ENCODE peak calls at places on chromosomes 1 and 21, in eight cellular contexts. One of them, this sample, is unnamed.

GRCh38 chr1:115067460-115067859 is 21.8 kb downstream of the TSPAN2 start:
- DNase-seq in esophagus squamous epithelium: no peak
- DNase-seq in K562: no peak
- DNase-seq in IMR-90: peak; percentile 16
- DNase-seq in thoracic aorta: no peak
- DNase-seq in ovary: no peak
- DNase-seq in esophagus muscularis mucosa: no peak
- DNase-seq in OCI-LY7: no peak
- DNase-seq in this sample: no peak

GRCh38 chr1:44120398-44120949 is 1.9 kb downstream of the KLF17 start:
- DNase-seq in esophagus squamous epithelium: no peak
- DNase-seq in K562: no peak
- DNase-seq in IMR-90: no peak
- DNase-seq in thoracic aorta: no peak
- DNase-seq in ovary: no peak
- DNase-seq in esophagus muscularis mucosa: peak; percentile 66
- DNase-seq in OCI-LY7: no peak
- DNase-seq in this sample: no peak

GRCh38 chr21:42040411-42041180 is 30.4 kb upstream of the ZBTB21 start:
- DNase-seq in esophagus squamous epithelium: no peak
- DNase-seq in K562: no peak
- DNase-seq in IMR-90: peak; percentile 100
- DNase-seq in thoracic aorta: peak; percentile 42
- DNase-seq in ovary: peak; percentile 56
- DNase-seq in esophagus muscularis mucosa: no peak
- DNase-seq in OCI-LY7: no peak
- DNase-seq in this sample: no peak

GRCh38 chr1:4768553-4768952 is 114.1 kb downstream of the AJAP1 start:
- DNase-seq in esophagus squamous epithelium: no peak
- DNase-seq in K562: peak; percentile 21
- DNase-seq in IMR-90: no peak
- DNase-seq in thoracic aorta: no peak
- DNase-seq in ovary: no peak
- DNase-seq in esophagus muscularis mucosa: no peak
- DNase-seq in OCI-LY7: no peak
- DNase-seq in this sample: peak; percentile 10

GRCh38 chr1:18535391-18536210 is 54.9 kb downstream of the KLHDC7A start:
- DNase-seq in esophagus squamous epithelium: no peak
- DNase-seq in K562: no peak
- DNase-seq in IMR-90: no peak
- DNase-seq in thoracic aorta: no peak
- DNase-seq in ovary: no peak
- DNase-seq in esophagus muscularis mucosa: peak; percentile 60
- DNase-seq in OCI-LY7: no peak
- DNase-seq in this sample: peak; percentile 66

GRCh38 chr1:178238722-178239510 is 145.0 kb downstream of the RASAL2 start:
- DNase-seq in esophagus squamous epithelium: no peak
- DNase-seq in K562: no peak
- DNase-seq in IMR-90: peak; percentile 98
- DNase-seq in thoracic aorta: no peak
- DNase-seq in ovary: no peak
- DNase-seq in esophagus muscularis mucosa: no peak
- DNase-seq in OCI-LY7: no peak
- DNase-seq in this sample: no peak

GRCh38 chr1:108007531-108007930 is 42.6 kb upstream of the VAV3 start:
- DNase-seq in esophagus squamous epithelium: no peak
- DNase-seq in K562: no peak
- DNase-seq in IMR-90: no peak
- DNase-seq in thoracic aorta: no peak
- DNase-seq in ovary: no peak
- DNase-seq in esophagus muscularis mucosa: peak; percentile 14
- DNase-seq in OCI-LY7: no peak
- DNase-seq in this sample: no peak

GRCh38 chr1:2864203-2864905 is 62.9 kb upstream of the TTC34 start:
- DNase-seq in esophagus squamous epithelium: no peak
- DNase-seq in K562: no peak
- DNase-seq in IMR-90: no peak
- DNase-seq in thoracic aorta: no peak
- DNase-seq in ovary: no peak
- DNase-seq in esophagus muscularis mucosa: no peak
- DNase-seq in OCI-LY7: no peak
- DNase-seq in this sample: no peak

GRCh38 chr21:29904359-29905282 is 35.2 kb downstream of the GRIK1 start:
- DNase-seq in esophagus squamous epithelium: no peak
- DNase-seq in K562: no peak
- DNase-seq in IMR-90: no peak
- DNase-seq in thoracic aorta: no peak
- DNase-seq in ovary: no peak
- DNase-seq in esophagus muscularis mucosa: no peak
- DNase-seq in OCI-LY7: no peak
- DNase-seq in this sample: peak; percentile 13

GRCh38 chr1:87435484-87435883 is 106.8 kb downstream of the LMO4 start:
- DNase-seq in esophagus squamous epithelium: no peak
- DNase-seq in K562: peak; percentile 65
- DNase-seq in IMR-90: no peak
- DNase-seq in thoracic aorta: no peak
- DNase-seq in ovary: peak; percentile 18
- DNase-seq in esophagus muscularis mucosa: no peak
- DNase-seq in OCI-LY7: no peak
- DNase-seq in this sample: no peak

GRCh38 chr1:86757272-86757984 is 53.1 kb downstream of the SH3GLB1 start:
- DNase-seq in esophagus squamous epithelium: no peak
- DNase-seq in K562: no peak
- DNase-seq in IMR-90: peak; percentile 45
- DNase-seq in thoracic aorta: no peak
- DNase-seq in ovary: no peak
- DNase-seq in esophagus muscularis mucosa: no peak
- DNase-seq in OCI-LY7: no peak
- DNase-seq in this sample: no peak

GRCh38 chr1:95309031-95309459 is 75.0 kb downstream of the RWDD3 start:
- DNase-seq in esophagus squamous epithelium: no peak
- DNase-seq in K562: peak; percentile 51
- DNase-seq in IMR-90: peak; percentile 21
- DNase-seq in thoracic aorta: no peak
- DNase-seq in ovary: no peak
- DNase-seq in esophagus muscularis mucosa: no peak
- DNase-seq in OCI-LY7: peak; percentile 4
- DNase-seq in this sample: peak; percentile 51

GRCh38 chr1:156693858-156694562 is 11.4 kb downstream of the CRABP2 start:
- DNase-seq in esophagus squamous epithelium: no peak
- DNase-seq in K562: peak; percentile 87
- DNase-seq in IMR-90: no peak
- DNase-seq in thoracic aorta: no peak
- DNase-seq in ovary: no peak
- DNase-seq in esophagus muscularis mucosa: no peak
- DNase-seq in OCI-LY7: no peak
- DNase-seq in this sample: peak; percentile 70

GRCh38 chr1:181062800-181063428 is 25.6 kb upstream of the IER5 start:
- DNase-seq in esophagus squamous epithelium: no peak
- DNase-seq in K562: no peak
- DNase-seq in IMR-90: peak; percentile 66
- DNase-seq in thoracic aorta: no peak
- DNase-seq in ovary: no peak
- DNase-seq in esophagus muscularis mucosa: no peak
- DNase-seq in OCI-LY7: no peak
- DNase-seq in this sample: peak; percentile 30

GRCh38 chr1:160206421-160207117 is 1.4 kb downstream of the PEA15 start:
- DNase-seq in esophagus squamous epithelium: no peak
- DNase-seq in K562: no peak
- DNase-seq in IMR-90: peak; percentile 90
- DNase-seq in thoracic aorta: no peak
- DNase-seq in ovary: no peak
- DNase-seq in esophagus muscularis mucosa: no peak
- DNase-seq in OCI-LY7: peak; percentile 32
- DNase-seq in this sample: no peak

GRCh38 chr1:204630460-204630905 is 55.1 kb downstream of the LRRN2 start:
- DNase-seq in esophagus squamous epithelium: no peak
- DNase-seq in K562: peak; percentile 36
- DNase-seq in IMR-90: no peak
- DNase-seq in thoracic aorta: no peak
- DNase-seq in ovary: no peak
- DNase-seq in esophagus muscularis mucosa: no peak
- DNase-seq in OCI-LY7: no peak
- DNase-seq in this sample: no peak

GRCh38 chr1:236016083-236016482 is 48.8 kb downstream of the NID1 start:
- DNase-seq in esophagus squamous epithelium: no peak
- DNase-seq in K562: no peak
- DNase-seq in IMR-90: peak; percentile 14
- DNase-seq in thoracic aorta: no peak
- DNase-seq in ovary: peak; percentile 92
- DNase-seq in esophagus muscularis mucosa: no peak
- DNase-seq in OCI-LY7: no peak
- DNase-seq in this sample: no peak

GRCh38 chr1:236018885-236019453 is 45.9 kb downstream of the NID1 start:
- DNase-seq in esophagus squamous epithelium: no peak
- DNase-seq in K562: no peak
- DNase-seq in IMR-90: peak; percentile 36
- DNase-seq in thoracic aorta: no peak
- DNase-seq in ovary: peak; percentile 92
- DNase-seq in esophagus muscularis mucosa: peak; percentile 95
- DNase-seq in OCI-LY7: no peak
- DNase-seq in this sample: no peak

GRCh38 chr1:236016782-236017400 is 48.0 kb downstream of the NID1 start:
- DNase-seq in esophagus squamous epithelium: no peak
- DNase-seq in K562: no peak
- DNase-seq in IMR-90: peak; percentile 52
- DNase-seq in thoracic aorta: no peak
- DNase-seq in ovary: no peak
- DNase-seq in esophagus muscularis mucosa: no peak
- DNase-seq in OCI-LY7: no peak
- DNase-seq in this sample: no peak

GRCh38 chr1:236013330-236013729 is 51.6 kb downstream of the NID1 start:
- DNase-seq in esophagus squamous epithelium: no peak
- DNase-seq in K562: no peak
- DNase-seq in IMR-90: no peak
- DNase-seq in thoracic aorta: no peak
- DNase-seq in ovary: no peak
- DNase-seq in esophagus muscularis mucosa: no peak
- DNase-seq in OCI-LY7: no peak
- DNase-seq in this sample: no peak

DNA sequence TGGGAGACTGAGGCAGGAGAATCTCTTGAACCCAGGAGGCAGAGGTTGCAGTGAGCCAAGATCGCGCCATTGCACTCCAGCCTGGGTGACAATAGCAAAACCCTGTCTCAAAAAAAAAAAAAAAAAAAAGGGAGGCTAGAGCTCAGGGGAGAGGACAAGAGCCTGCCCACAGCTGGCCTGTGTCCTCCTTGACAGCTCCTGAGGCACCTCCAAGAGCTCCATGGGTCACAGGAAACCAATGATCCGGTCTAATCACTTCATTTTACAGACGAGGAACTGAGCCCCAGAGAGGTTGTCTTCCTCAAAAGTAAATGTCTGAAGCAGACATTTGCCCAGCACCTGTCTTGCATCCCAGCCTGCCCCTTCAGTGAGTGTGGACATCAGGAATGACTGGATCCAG is 49.4 kb downstream of the NID1 start:
- DNase-seq in esophagus squamous epithelium: no peak
- DNase-seq in K562: no peak
- DNase-seq in IMR-90: no peak
- DNase-seq in thoracic aorta: no peak
- DNase-seq in ovary: peak; percentile 50
- DNase-seq in esophagus muscularis mucosa: no peak
- DNase-seq in OCI-LY7: no peak
- DNase-seq in this sample: no peak
- H3K36me3 ChIP-seq in esophagus squamous epithelium: peaks cover 21% of the 10 kb centered on the region
- H3K36me3 ChIP-seq in K562: no peaks in the 10 kb centered on the region
- H3K36me3 ChIP-seq in IMR-90: peaks cover 28% of the 10 kb centered on the region
- H3K36me3 ChIP-seq in thoracic aorta: peaks cover 17% of the 10 kb centered on the region
- H3K36me3 ChIP-seq in ovary: no peaks in the 10 kb centered on the region
- H3K36me3 ChIP-seq in esophagus muscularis mucosa: peaks cover 99% of the 10 kb centered on the region
- H3K36me3 ChIP-seq in OCI-LY7: no peaks in the 10 kb centered on the region
- H3K36me3 ChIP-seq in this sample: no peaks in the 10 kb centered on the region

DNA sequence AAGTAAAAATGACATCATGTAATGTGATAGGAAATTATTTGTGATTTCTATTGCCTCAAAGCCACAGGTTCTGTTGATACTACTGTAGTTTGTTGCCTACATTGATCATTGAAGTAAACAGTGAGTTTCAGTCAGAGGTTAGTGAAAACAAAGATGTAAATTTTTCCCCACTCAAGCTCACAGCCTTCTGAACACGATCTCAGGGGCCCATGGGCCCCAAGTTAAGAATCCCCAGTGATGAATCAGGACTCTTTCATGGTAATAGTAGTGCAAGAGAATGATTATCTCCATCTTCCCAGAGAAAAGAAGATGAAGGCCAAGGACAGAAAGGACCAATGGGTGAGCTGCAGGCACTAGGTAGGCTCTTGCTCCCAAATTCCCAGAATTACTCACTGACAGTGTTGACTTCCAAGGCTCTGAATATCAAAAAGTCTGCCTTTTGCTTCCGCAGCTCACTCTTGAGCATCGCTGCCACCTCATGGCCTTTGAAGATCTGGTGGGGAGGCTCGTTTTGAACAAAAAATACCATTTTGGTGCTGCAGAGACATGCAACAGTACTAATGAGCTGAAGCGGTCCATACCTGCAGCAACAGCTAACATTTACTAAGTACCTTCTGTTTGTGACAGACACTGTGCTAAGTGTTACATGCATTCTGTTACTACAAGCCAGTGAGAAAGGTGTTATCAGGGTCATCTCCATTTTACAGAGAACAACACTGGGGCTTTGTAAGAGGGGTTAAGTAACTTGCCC is 113.3 kb downstream of the KIAA0319L start:
- DNase-seq in esophagus squamous epithelium: no peak
- DNase-seq in K562: no peak
- DNase-seq in IMR-90: peak; percentile 35
- DNase-seq in thoracic aorta: no peak
- DNase-seq in ovary: no peak
- DNase-seq in esophagus muscularis mucosa: peak; percentile 42
- DNase-seq in OCI-LY7: peak; percentile 7
- DNase-seq in this sample: no peak
- H3K36me3 ChIP-seq in esophagus squamous epithelium: peaks cover 98% of the 10 kb centered on the region
- H3K36me3 ChIP-seq in K562: peaks cover 83% of the 10 kb centered on the region
- H3K36me3 ChIP-seq in IMR-90: peaks cover 49% of the 10 kb centered on the region
- H3K36me3 ChIP-seq in thoracic aorta: peaks cover 50% of the 10 kb centered on the region
- H3K36me3 ChIP-seq in ovary: no peaks in the 10 kb centered on the region
- H3K36me3 ChIP-seq in esophagus muscularis mucosa: peaks cover 100% of the 10 kb centered on the region
- H3K36me3 ChIP-seq in OCI-LY7: peaks cover 23% of the 10 kb centered on the region
- H3K36me3 ChIP-seq in this sample: peaks cover 68% of the 10 kb centered on the region

GRCh38 chr1:236033336-236033735 is 31.6 kb downstream of the NID1 start:
- DNase-seq in esophagus squamous epithelium: no peak
- DNase-seq in K562: no peak
- DNase-seq in IMR-90: no peak
- DNase-seq in thoracic aorta: no peak
- DNase-seq in ovary: peak; percentile 11
- DNase-seq in esophagus muscularis mucosa: no peak
- DNase-seq in OCI-LY7: no peak
- DNase-seq in this sample: no peak
- H3K36me3 ChIP-seq in esophagus squamous epithelium: peaks cover 64% of the 10 kb centered on the region
- H3K36me3 ChIP-seq in K562: no peaks in the 10 kb centered on the region
- H3K36me3 ChIP-seq in IMR-90: peaks cover 33% of the 10 kb centered on the region
- H3K36me3 ChIP-seq in thoracic aorta: peaks cover 26% of the 10 kb centered on the region
- H3K36me3 ChIP-seq in ovary: no peaks in the 10 kb centered on the region
- H3K36me3 ChIP-seq in esophagus muscularis mucosa: peaks cover 92% of the 10 kb centered on the region
- H3K36me3 ChIP-seq in OCI-LY7: no peaks in the 10 kb centered on the region
- H3K36me3 ChIP-seq in this sample: no peaks in the 10 kb centered on the region

DNA sequence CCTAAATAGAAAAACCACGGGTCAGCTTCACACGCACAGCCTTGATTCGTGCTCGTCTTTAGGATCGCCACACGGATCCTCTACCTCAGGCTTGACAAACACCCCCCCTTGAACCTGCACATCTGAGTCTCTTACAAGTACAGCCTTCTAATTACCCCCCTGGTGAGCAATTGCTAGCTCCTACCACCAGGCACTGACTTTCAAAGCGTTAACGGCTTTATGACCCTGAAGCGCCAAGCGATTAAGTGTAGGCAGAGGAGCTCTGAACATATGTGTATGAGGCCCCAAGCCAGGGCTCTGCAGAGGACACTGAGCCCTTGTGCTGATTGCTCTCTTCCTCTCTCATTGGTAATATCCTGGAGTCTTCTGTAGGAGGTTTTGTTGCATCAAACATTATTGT is 55.7 kb upstream of the EPHA8 start:
- DNase-seq in esophagus squamous epithelium: no peak
- DNase-seq in K562: no peak
- DNase-seq in IMR-90: no peak
- DNase-seq in thoracic aorta: no peak
- DNase-seq in ovary: no peak
- DNase-seq in esophagus muscularis mucosa: no peak
- DNase-seq in OCI-LY7: no peak
- DNase-seq in this sample: peak; percentile 92
- H3K36me3 ChIP-seq in esophagus squamous epithelium: peaks cover 85% of the 10 kb centered on the region
- H3K36me3 ChIP-seq in K562: peaks cover 81% of the 10 kb centered on the region
- H3K36me3 ChIP-seq in IMR-90: peaks cover 29% of the 10 kb centered on the region
- H3K36me3 ChIP-seq in thoracic aorta: no peaks in the 10 kb centered on the region
- H3K36me3 ChIP-seq in ovary: no peaks in the 10 kb centered on the region
- H3K36me3 ChIP-seq in esophagus muscularis mucosa: peaks cover 75% of the 10 kb centered on the region
- H3K36me3 ChIP-seq in OCI-LY7: peaks cover 66% of the 10 kb centered on the region
- H3K36me3 ChIP-seq in this sample: peaks cover 35% of the 10 kb centered on the region

This sample was measured in WERI-Rb-1.